ENCODE peak calls at places on chromosomes 4 and X, in nine cellular contexts. One of them, this sample, is unnamed.
A peak's percentile ranks its signal among the peaks of the same experiment; 100 is the strongest.

GRCh38 chr4:184328022-184328736 is 110.5 kb upstream of the ENPP6 start:
- DNase-seq in nucleus accumbens: no peak
- DNase-seq in mesendoderm: no peak
- DNase-seq in amygdala: no peak
- DNase-seq in natural killer cell: no peak
- DNase-seq in iPS-NIHi11: no peak
- DNase-seq in endothelial cell of umbilical vein: no peak
- DNase-seq in endodermal cell: peak; percentile 18
- DNase-seq in progenitor cell of endocrine pancreas: no peak
- DNase-seq in this sample: no peak

GRCh38 chr4:85489273-85489672 is 14.3 kb downstream of the ARHGAP24 start:
- DNase-seq in nucleus accumbens: no peak
- DNase-seq in mesendoderm: peak; percentile 55
- DNase-seq in amygdala: no peak
- DNase-seq in natural killer cell: no peak
- DNase-seq in iPS-NIHi11: no peak
- DNase-seq in endothelial cell of umbilical vein: no peak
- DNase-seq in endodermal cell: peak; percentile 51
- DNase-seq in progenitor cell of endocrine pancreas: no peak
- DNase-seq in this sample: no peak

GRCh38 chr4:186669159-186669720 is 54.4 kb downstream of the FAT1 start:
- DNase-seq in nucleus accumbens: no peak
- DNase-seq in mesendoderm: peak; percentile 58
- DNase-seq in amygdala: no peak
- DNase-seq in natural killer cell: no peak
- DNase-seq in iPS-NIHi11: peak; percentile 53
- DNase-seq in endothelial cell of umbilical vein: peak; percentile 27
- DNase-seq in endodermal cell: peak; percentile 79
- DNase-seq in progenitor cell of endocrine pancreas: no peak
- DNase-seq in this sample: peak; percentile 0

GRCh38 chr4:74223801-74224200 is 65.9 kb downstream of the MTHFD2L start:
- DNase-seq in nucleus accumbens: no peak
- DNase-seq in mesendoderm: no peak
- DNase-seq in amygdala: no peak
- DNase-seq in natural killer cell: no peak
- DNase-seq in iPS-NIHi11: no peak
- DNase-seq in endothelial cell of umbilical vein: peak; percentile 14
- DNase-seq in endodermal cell: no peak
- DNase-seq in progenitor cell of endocrine pancreas: no peak
- DNase-seq in this sample: no peak

GRCh38 chr4:125517831-125518230 is 203.1 kb downstream of the FAT4 start:
- DNase-seq in nucleus accumbens: no peak
- DNase-seq in mesendoderm: no peak
- DNase-seq in amygdala: no peak
- DNase-seq in natural killer cell: no peak
- DNase-seq in iPS-NIHi11: no peak
- DNase-seq in endothelial cell of umbilical vein: peak; percentile 86
- DNase-seq in endodermal cell: no peak
- DNase-seq in progenitor cell of endocrine pancreas: no peak
- DNase-seq in this sample: no peak

GRCh38 chr4:98778206-98778605 is 119.8 kb upstream of the TSPAN5 start:
- DNase-seq in nucleus accumbens: no peak
- DNase-seq in mesendoderm: no peak
- DNase-seq in amygdala: no peak
- DNase-seq in natural killer cell: no peak
- DNase-seq in iPS-NIHi11: no peak
- DNase-seq in endothelial cell of umbilical vein: peak; percentile 39
- DNase-seq in endodermal cell: no peak
- DNase-seq in progenitor cell of endocrine pancreas: no peak
- DNase-seq in this sample: no peak

GRCh38 chr4:142088906-142089305 is 452.5 kb downstream of the IL15 start:
- DNase-seq in nucleus accumbens: no peak
- DNase-seq in mesendoderm: no peak
- DNase-seq in amygdala: no peak
- DNase-seq in natural killer cell: no peak
- DNase-seq in iPS-NIHi11: no peak
- DNase-seq in endothelial cell of umbilical vein: no peak
- DNase-seq in endodermal cell: no peak
- DNase-seq in progenitor cell of endocrine pancreas: no peak
- DNase-seq in this sample: no peak

GRCh38 chr4:38873290-38873949 is 5.8 kb downstream of the FAM114A1 start:
- DNase-seq in nucleus accumbens: no peak
- DNase-seq in mesendoderm: no peak
- DNase-seq in amygdala: no peak
- DNase-seq in natural killer cell: no peak
- DNase-seq in iPS-NIHi11: no peak
- DNase-seq in endothelial cell of umbilical vein: no peak
- DNase-seq in endodermal cell: no peak
- DNase-seq in progenitor cell of endocrine pancreas: no peak
- DNase-seq in this sample: no peak

GRCh38 chrX:11864171-11864570 is 106.1 kb downstream of the MSL3 start:
- DNase-seq in nucleus accumbens: no peak
- DNase-seq in mesendoderm: no peak
- DNase-seq in amygdala: no peak
- DNase-seq in natural killer cell: no peak
- DNase-seq in iPS-NIHi11: no peak
- DNase-seq in endothelial cell of umbilical vein: no peak
- DNase-seq in endodermal cell: no peak
- DNase-seq in progenitor cell of endocrine pancreas: no peak
- DNase-seq in this sample: no peak

GRCh38 chrX:3522016-3522690 is 175.7 kb upstream of the MXRA5 start:
- DNase-seq in nucleus accumbens: no peak
- DNase-seq in mesendoderm: no peak
- DNase-seq in amygdala: no peak
- DNase-seq in natural killer cell: no peak
- DNase-seq in iPS-NIHi11: no peak
- DNase-seq in endothelial cell of umbilical vein: no peak
- DNase-seq in endodermal cell: no peak
- DNase-seq in progenitor cell of endocrine pancreas: no peak
- DNase-seq in this sample: no peak

GRCh38 chr4:138677651-138678202 is 337.9 kb upstream of the NOCT start:
- DNase-seq in nucleus accumbens: no peak
- DNase-seq in mesendoderm: no peak
- DNase-seq in amygdala: no peak
- DNase-seq in natural killer cell: no peak
- DNase-seq in iPS-NIHi11: no peak
- DNase-seq in endothelial cell of umbilical vein: no peak
- DNase-seq in endodermal cell: no peak
- DNase-seq in progenitor cell of endocrine pancreas: no peak
- DNase-seq in this sample: no peak

GRCh38 chr4:163948920-163949455 is 454.5 kb downstream of the TMA16 start:
- DNase-seq in nucleus accumbens: no peak
- DNase-seq in mesendoderm: no peak
- DNase-seq in amygdala: no peak
- DNase-seq in natural killer cell: no peak
- DNase-seq in iPS-NIHi11: no peak
- DNase-seq in endothelial cell of umbilical vein: no peak
- DNase-seq in endodermal cell: no peak
- DNase-seq in progenitor cell of endocrine pancreas: no peak
- DNase-seq in this sample: no peak

GRCh38 chrX:69614896-69615295 is 1.0 kb upstream of the EDA start:
- DNase-seq in nucleus accumbens: no peak
- DNase-seq in mesendoderm: no peak
- DNase-seq in amygdala: no peak
- DNase-seq in natural killer cell: no peak
- DNase-seq in iPS-NIHi11: no peak
- DNase-seq in endothelial cell of umbilical vein: no peak
- DNase-seq in endodermal cell: no peak
- DNase-seq in progenitor cell of endocrine pancreas: no peak
- DNase-seq in this sample: peak; percentile 56

GRCh38 chr4:87002682-87003043 is 67.9 kb downstream of the AFF1 start:
- DNase-seq in nucleus accumbens: no peak
- DNase-seq in mesendoderm: peak; percentile 55
- DNase-seq in amygdala: no peak
- DNase-seq in natural killer cell: no peak
- DNase-seq in iPS-NIHi11: no peak
- DNase-seq in endothelial cell of umbilical vein: no peak
- DNase-seq in endodermal cell: no peak
- DNase-seq in progenitor cell of endocrine pancreas: no peak
- DNase-seq in this sample: no peak

GRCh38 chr4:184746532-184746870 is 12.6 kb upstream of the CENPU start:
- DNase-seq in nucleus accumbens: no peak
- DNase-seq in mesendoderm: peak; percentile 79
- DNase-seq in amygdala: no peak
- DNase-seq in natural killer cell: no peak
- DNase-seq in iPS-NIHi11: peak; percentile 29
- DNase-seq in endothelial cell of umbilical vein: no peak
- DNase-seq in endodermal cell: peak; percentile 56
- DNase-seq in progenitor cell of endocrine pancreas: no peak
- DNase-seq in this sample: no peak

GRCh38 chr4:54586343-54586953 is 71.3 kb upstream of the KIT start:
- DNase-seq in nucleus accumbens: no peak
- DNase-seq in mesendoderm: no peak
- DNase-seq in amygdala: no peak
- DNase-seq in natural killer cell: no peak
- DNase-seq in iPS-NIHi11: no peak
- DNase-seq in endothelial cell of umbilical vein: no peak
- DNase-seq in endodermal cell: no peak
- DNase-seq in progenitor cell of endocrine pancreas: no peak
- DNase-seq in this sample: no peak

GRCh38 chr4:874971-875817 is 49.3 kb upstream of the CPLX1 start:
- DNase-seq in nucleus accumbens: no peak
- DNase-seq in mesendoderm: no peak
- DNase-seq in amygdala: no peak
- DNase-seq in natural killer cell: no peak
- DNase-seq in iPS-NIHi11: no peak
- DNase-seq in endothelial cell of umbilical vein: no peak
- DNase-seq in endodermal cell: no peak
- DNase-seq in progenitor cell of endocrine pancreas: no peak
- DNase-seq in this sample: no peak

GRCh38 chr4:28287837-28288236 is 1427.2 kb downstream of the STIM2 start:
- DNase-seq in nucleus accumbens: no peak
- DNase-seq in mesendoderm: peak; percentile 78
- DNase-seq in amygdala: no peak
- DNase-seq in natural killer cell: no peak
- DNase-seq in iPS-NIHi11: no peak
- DNase-seq in endothelial cell of umbilical vein: peak; percentile 63
- DNase-seq in endodermal cell: no peak
- DNase-seq in progenitor cell of endocrine pancreas: no peak
- DNase-seq in this sample: no peak

GRCh38 chr4:173211222-173211621 is 42.6 kb downstream of the GALNT7 start:
- DNase-seq in nucleus accumbens: no peak
- DNase-seq in mesendoderm: no peak
- DNase-seq in amygdala: no peak
- DNase-seq in natural killer cell: no peak
- DNase-seq in iPS-NIHi11: no peak
- DNase-seq in endothelial cell of umbilical vein: no peak
- DNase-seq in endodermal cell: no peak
- DNase-seq in progenitor cell of endocrine pancreas: no peak
- DNase-seq in this sample: no peak

GRCh38 chr4:173990126-173990878 is 293.2 kb downstream of the FBXO8 start:
- DNase-seq in nucleus accumbens: no peak
- DNase-seq in mesendoderm: peak; percentile 70
- DNase-seq in amygdala: no peak
- DNase-seq in natural killer cell: no peak
- DNase-seq in iPS-NIHi11: peak; percentile 54
- DNase-seq in endothelial cell of umbilical vein: peak; percentile 12
- DNase-seq in endodermal cell: peak; percentile 57
- DNase-seq in progenitor cell of endocrine pancreas: no peak
- DNase-seq in this sample: peak; percentile 20

GRCh38 chr4:84809946-84810345 is 156.5 kb downstream of the WDFY3 start:
- DNase-seq in nucleus accumbens: no peak
- DNase-seq in mesendoderm: no peak
- DNase-seq in amygdala: no peak
- DNase-seq in natural killer cell: no peak
- DNase-seq in iPS-NIHi11: no peak
- DNase-seq in endothelial cell of umbilical vein: no peak
- DNase-seq in endodermal cell: no peak
- DNase-seq in progenitor cell of endocrine pancreas: no peak
- DNase-seq in this sample: no peak

GRCh38 chr4:108536577-108536976 is 83.8 kb upstream of the RPL34 start:
- DNase-seq in nucleus accumbens: no peak
- DNase-seq in mesendoderm: no peak
- DNase-seq in amygdala: no peak
- DNase-seq in natural killer cell: no peak
- DNase-seq in iPS-NIHi11: no peak
- DNase-seq in endothelial cell of umbilical vein: peak; percentile 17
- DNase-seq in endodermal cell: no peak
- DNase-seq in progenitor cell of endocrine pancreas: no peak
- DNase-seq in this sample: no peak

GRCh38 chr4:141028024-141028529 is 105.2 kb downstream of the RNF150 start:
- DNase-seq in nucleus accumbens: no peak
- DNase-seq in mesendoderm: no peak
- DNase-seq in amygdala: no peak
- DNase-seq in natural killer cell: no peak
- DNase-seq in iPS-NIHi11: no peak
- DNase-seq in endothelial cell of umbilical vein: no peak
- DNase-seq in endodermal cell: no peak
- DNase-seq in progenitor cell of endocrine pancreas: no peak
- DNase-seq in this sample: peak; percentile 72

GRCh38 chr4:95417531-95417930 is 131.2 kb downstream of the UNC5C start:
- DNase-seq in nucleus accumbens: no peak
- DNase-seq in mesendoderm: no peak
- DNase-seq in amygdala: no peak
- DNase-seq in natural killer cell: no peak
- DNase-seq in iPS-NIHi11: no peak
- DNase-seq in endothelial cell of umbilical vein: no peak
- DNase-seq in endodermal cell: no peak
- DNase-seq in progenitor cell of endocrine pancreas: no peak
- DNase-seq in this sample: no peak

GRCh38 chrX:101483705-101484104 is 1.6 kb upstream of the ARMCX4 start:
- DNase-seq in nucleus accumbens: no peak
- DNase-seq in mesendoderm: peak; percentile 25
- DNase-seq in amygdala: no peak
- DNase-seq in natural killer cell: no peak
- DNase-seq in iPS-NIHi11: peak; percentile 62
- DNase-seq in endothelial cell of umbilical vein: no peak
- DNase-seq in endodermal cell: peak; percentile 51
- DNase-seq in progenitor cell of endocrine pancreas: no peak
- DNase-seq in this sample: peak; percentile 3

GRCh38 chrX:29541038-29541437 is 674.3 kb upstream of the MAGEB2 start:
- DNase-seq in nucleus accumbens: no peak
- DNase-seq in mesendoderm: no peak
- DNase-seq in amygdala: no peak
- DNase-seq in natural killer cell: no peak
- DNase-seq in iPS-NIHi11: no peak
- DNase-seq in endothelial cell of umbilical vein: no peak
- DNase-seq in endodermal cell: no peak
- DNase-seq in progenitor cell of endocrine pancreas: no peak
- DNase-seq in this sample: no peak

GRCh38 chr4:153008578-153009199 is 72.6 kb downstream of the FHDC1 start:
- DNase-seq in nucleus accumbens: no peak
- DNase-seq in mesendoderm: no peak
- DNase-seq in amygdala: no peak
- DNase-seq in natural killer cell: no peak
- DNase-seq in iPS-NIHi11: no peak
- DNase-seq in endothelial cell of umbilical vein: no peak
- DNase-seq in endodermal cell: no peak
- DNase-seq in progenitor cell of endocrine pancreas: no peak
- DNase-seq in this sample: no peak

GRCh38 chr4:152972821-152973613 is 36.9 kb downstream of the FHDC1 start:
- DNase-seq in nucleus accumbens: no peak
- DNase-seq in mesendoderm: peak; percentile 66
- DNase-seq in amygdala: no peak
- DNase-seq in natural killer cell: no peak
- DNase-seq in iPS-NIHi11: no peak
- DNase-seq in endothelial cell of umbilical vein: no peak
- DNase-seq in endodermal cell: no peak
- DNase-seq in progenitor cell of endocrine pancreas: no peak
- DNase-seq in this sample: no peak

GRCh38 chr4:24643774-24644520 is 59.6 kb upstream of the DHX15 start:
- DNase-seq in nucleus accumbens: no peak
- DNase-seq in mesendoderm: no peak
- DNase-seq in amygdala: no peak
- DNase-seq in natural killer cell: no peak
- DNase-seq in iPS-NIHi11: no peak
- DNase-seq in endothelial cell of umbilical vein: no peak
- DNase-seq in endodermal cell: no peak
- DNase-seq in progenitor cell of endocrine pancreas: no peak
- DNase-seq in this sample: no peak

This sample was measured in NCI-H2171 treated with DMSO at 0.1 percent for 48 hours.